ENCODE peak calls at places on chromosomes 6 and 20, in nine cellular contexts. One of them, this sample, is unnamed.

GRCh38 chr6:111238464-111239119 is 151.3 kb downstream of the SLC16A10 start:
- DNase-seq in tibial nerve: no peak
- DNase-seq in hepatocyte: no peak
- DNase-seq in fibroblast of pulmonary artery: peak; percentile 30
- DNase-seq in CD8-positive, alpha-beta T cell: no peak
- DNase-seq in spleen: no peak
- DNase-seq in psoas muscle: no peak
- DNase-seq in foreskin fibroblast: peak; percentile 21
- DNase-seq in heart left ventricle: no peak
- DNase-seq in this sample: no peak

GRCh38 chr20:40728470-40728869 is 39.4 kb upstream of the MAFB start:
- DNase-seq in tibial nerve: no peak
- DNase-seq in hepatocyte: no peak
- DNase-seq in fibroblast of pulmonary artery: no peak
- DNase-seq in CD8-positive, alpha-beta T cell: no peak
- DNase-seq in spleen: no peak
- DNase-seq in psoas muscle: no peak
- DNase-seq in foreskin fibroblast: no peak
- DNase-seq in heart left ventricle: no peak
- DNase-seq in this sample: no peak

GRCh38 chr20:3045042-3045815 is 623 bp upstream of the MRPS26 start:
- DNase-seq in tibial nerve: peak; percentile 69
- DNase-seq in hepatocyte: peak; percentile 78
- DNase-seq in fibroblast of pulmonary artery: peak; percentile 66
- DNase-seq in CD8-positive, alpha-beta T cell: no peak
- DNase-seq in spleen: no peak
- DNase-seq in psoas muscle: peak; percentile 87
- DNase-seq in foreskin fibroblast: peak; percentile 57
- DNase-seq in heart left ventricle: no peak
- DNase-seq in this sample: no peak

GRCh38 chr6:129481706-129482105 is 228.3 kb downstream of the ARHGAP18 start:
- DNase-seq in tibial nerve: no peak
- DNase-seq in hepatocyte: no peak
- DNase-seq in fibroblast of pulmonary artery: no peak
- DNase-seq in CD8-positive, alpha-beta T cell: no peak
- DNase-seq in spleen: no peak
- DNase-seq in psoas muscle: no peak
- DNase-seq in foreskin fibroblast: no peak
- DNase-seq in heart left ventricle: no peak
- DNase-seq in this sample: no peak

GRCh38 chr6:166551797-166552495 is 34.5 kb downstream of the RAMACL start:
- DNase-seq in tibial nerve: no peak
- DNase-seq in hepatocyte: no peak
- DNase-seq in fibroblast of pulmonary artery: no peak
- DNase-seq in CD8-positive, alpha-beta T cell: no peak
- DNase-seq in spleen: peak; percentile 38
- DNase-seq in psoas muscle: no peak
- DNase-seq in foreskin fibroblast: no peak
- DNase-seq in heart left ventricle: no peak
- DNase-seq in this sample: no peak

GRCh38 chr6:157549468-157549745 is 168.4 kb downstream of the ZDHHC14 start:
- DNase-seq in tibial nerve: no peak
- DNase-seq in hepatocyte: no peak
- DNase-seq in fibroblast of pulmonary artery: no peak
- DNase-seq in CD8-positive, alpha-beta T cell: no peak
- DNase-seq in spleen: no peak
- DNase-seq in psoas muscle: no peak
- DNase-seq in foreskin fibroblast: no peak
- DNase-seq in heart left ventricle: no peak
- DNase-seq in this sample: no peak

GRCh38 chr6:25138697-25139051 is 140.5 kb upstream of the CARMIL1 start:
- DNase-seq in tibial nerve: no peak
- DNase-seq in hepatocyte: no peak
- DNase-seq in fibroblast of pulmonary artery: peak; percentile 60
- DNase-seq in CD8-positive, alpha-beta T cell: no peak
- DNase-seq in spleen: no peak
- DNase-seq in psoas muscle: no peak
- DNase-seq in foreskin fibroblast: no peak
- DNase-seq in heart left ventricle: no peak
- DNase-seq in this sample: no peak

GRCh38 chr6:139640911-139641310 is 266.5 kb upstream of the CITED2 start:
- DNase-seq in tibial nerve: no peak
- DNase-seq in hepatocyte: no peak
- DNase-seq in fibroblast of pulmonary artery: no peak
- DNase-seq in CD8-positive, alpha-beta T cell: no peak
- DNase-seq in spleen: no peak
- DNase-seq in psoas muscle: no peak
- DNase-seq in foreskin fibroblast: no peak
- DNase-seq in heart left ventricle: no peak
- DNase-seq in this sample: no peak

GRCh38 chr20:56362833-56363413 is 4.1 kb downstream of the FAM210B start:
- DNase-seq in tibial nerve: no peak
- DNase-seq in hepatocyte: no peak
- DNase-seq in fibroblast of pulmonary artery: no peak
- DNase-seq in CD8-positive, alpha-beta T cell: no peak
- DNase-seq in spleen: peak; percentile 81
- DNase-seq in psoas muscle: no peak
- DNase-seq in foreskin fibroblast: no peak
- DNase-seq in heart left ventricle: peak; percentile 15
- DNase-seq in this sample: no peak

GRCh38 chr6:40661726-40662125 is 74.6 kb upstream of the LRFN2 start:
- DNase-seq in tibial nerve: no peak
- DNase-seq in hepatocyte: no peak
- DNase-seq in fibroblast of pulmonary artery: no peak
- DNase-seq in CD8-positive, alpha-beta T cell: no peak
- DNase-seq in spleen: no peak
- DNase-seq in psoas muscle: no peak
- DNase-seq in foreskin fibroblast: no peak
- DNase-seq in heart left ventricle: no peak
- DNase-seq in this sample: no peak

GRCh38 chr6:17472653-17473183 is 79.3 kb downstream of the CAP2 start:
- DNase-seq in tibial nerve: no peak
- DNase-seq in hepatocyte: peak; percentile 41
- DNase-seq in fibroblast of pulmonary artery: no peak
- DNase-seq in CD8-positive, alpha-beta T cell: no peak
- DNase-seq in spleen: no peak
- DNase-seq in psoas muscle: no peak
- DNase-seq in foreskin fibroblast: no peak
- DNase-seq in heart left ventricle: no peak
- DNase-seq in this sample: no peak

GRCh38 chr6:118581489-118581959 is 33.4 kb downstream of the PLN start:
- DNase-seq in tibial nerve: no peak
- DNase-seq in hepatocyte: peak; percentile 43
- DNase-seq in fibroblast of pulmonary artery: peak; percentile 79
- DNase-seq in CD8-positive, alpha-beta T cell: no peak
- DNase-seq in spleen: no peak
- DNase-seq in psoas muscle: no peak
- DNase-seq in foreskin fibroblast: peak; percentile 72
- DNase-seq in heart left ventricle: no peak
- DNase-seq in this sample: no peak

GRCh38 chr6:131134220-131134831 is 941 bp upstream of the AKAP7 start:
- DNase-seq in tibial nerve: no peak
- DNase-seq in hepatocyte: no peak
- DNase-seq in fibroblast of pulmonary artery: no peak
- DNase-seq in CD8-positive, alpha-beta T cell: no peak
- DNase-seq in spleen: no peak
- DNase-seq in psoas muscle: no peak
- DNase-seq in foreskin fibroblast: no peak
- DNase-seq in heart left ventricle: no peak
- DNase-seq in this sample: no peak

GRCh38 chr20:63652192-63652980 is 838 bp downstream of the STMN3 start:
- DNase-seq in tibial nerve: no peak
- DNase-seq in hepatocyte: peak; percentile 45
- DNase-seq in fibroblast of pulmonary artery: peak; percentile 32
- DNase-seq in CD8-positive, alpha-beta T cell: peak; percentile 59
- DNase-seq in spleen: peak; percentile 84
- DNase-seq in psoas muscle: peak; percentile 31
- DNase-seq in foreskin fibroblast: no peak
- DNase-seq in heart left ventricle: no peak
- DNase-seq in this sample: no peak

DNA sequence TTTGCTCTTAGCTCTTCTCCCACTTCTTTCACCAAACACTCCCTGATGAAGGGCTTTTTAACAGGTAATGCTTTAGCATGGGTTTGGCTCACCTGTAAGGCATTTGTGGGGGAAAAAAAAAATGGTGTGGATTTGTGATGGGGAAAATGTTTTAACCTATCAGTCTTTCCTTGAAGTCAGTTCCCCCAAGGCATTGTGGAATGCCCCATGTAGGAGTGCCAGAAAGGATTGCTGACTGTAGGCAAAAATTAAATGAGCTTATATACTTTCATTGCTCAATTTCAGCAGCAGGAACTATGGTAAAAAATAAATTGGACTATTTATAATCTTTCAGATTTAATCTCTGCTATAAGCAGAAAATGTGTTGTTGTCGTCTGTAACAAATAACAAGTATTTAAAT is 10.6 kb upstream of the SASH1 start:
- DNase-seq in tibial nerve: no peak
- DNase-seq in hepatocyte: no peak
- DNase-seq in fibroblast of pulmonary artery: no peak
- DNase-seq in CD8-positive, alpha-beta T cell: no peak
- DNase-seq in spleen: no peak
- DNase-seq in psoas muscle: no peak
- DNase-seq in foreskin fibroblast: no peak
- DNase-seq in heart left ventricle: no peak
- DNase-seq in this sample: no peak
- TF ChIP-seq CTCF in tibial nerve: no peak
- TF ChIP-seq CTCF in hepatocyte: no peak
- TF ChIP-seq CTCF in fibroblast of pulmonary artery: no peak
- TF ChIP-seq CTCF in CD8-positive, alpha-beta T cell: no peak
- TF ChIP-seq CTCF in spleen: no peak
- TF ChIP-seq CTCF in psoas muscle: no peak
- TF ChIP-seq CTCF in foreskin fibroblast: no peak
- TF ChIP-seq CTCF in heart left ventricle: no peak
- TF ChIP-seq CTCF in this sample: no peak

GRCh38 chr6:170152989-170153388 is 137.9 kb downstream of the DLL1 start:
- DNase-seq in tibial nerve: no peak
- DNase-seq in hepatocyte: peak; percentile 68
- DNase-seq in fibroblast of pulmonary artery: peak; percentile 20
- DNase-seq in CD8-positive, alpha-beta T cell: no peak
- DNase-seq in spleen: no peak
- DNase-seq in psoas muscle: no peak
- DNase-seq in foreskin fibroblast: no peak
- DNase-seq in heart left ventricle: no peak
- DNase-seq in this sample: peak; percentile 32
- H3K4me3 ChIP-seq in tibial nerve: no peak overlapping the region
- H3K4me3 ChIP-seq in hepatocyte: no peak overlapping the region
- H3K4me3 ChIP-seq in fibroblast of pulmonary artery: no peak overlapping the region
- H3K4me3 ChIP-seq in CD8-positive, alpha-beta T cell: no peak overlapping the region
- H3K4me3 ChIP-seq in spleen: no peak overlapping the region
- H3K4me3 ChIP-seq in psoas muscle: peak overlapping the region; percentile 12
- H3K4me3 ChIP-seq in foreskin fibroblast: no peak overlapping the region
- H3K4me3 ChIP-seq in heart left ventricle: no peak overlapping the region
- H3K4me3 ChIP-seq in this sample: no peak overlapping the region

DNA sequence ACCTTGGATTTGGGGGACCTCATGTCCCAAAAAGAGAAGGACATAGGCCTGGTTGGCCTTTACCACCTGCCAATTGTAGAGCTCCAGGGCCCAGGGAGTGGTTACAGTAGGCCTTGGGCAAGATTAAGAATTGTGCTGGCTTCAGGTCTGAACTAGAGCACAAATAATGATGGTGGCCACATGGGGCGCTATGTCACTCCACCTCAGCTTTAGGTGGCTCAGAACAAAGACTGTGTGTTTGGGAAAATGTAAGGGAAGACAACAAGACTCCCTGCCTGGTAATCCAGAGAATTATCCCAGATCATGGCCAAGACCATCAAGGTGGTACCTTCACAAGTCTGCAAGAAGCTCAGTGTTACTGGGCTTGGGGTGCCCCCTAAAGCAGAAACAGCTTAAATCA is 224.9 kb upstream of the OPRM1 start:
- DNase-seq in tibial nerve: no peak
- DNase-seq in hepatocyte: no peak
- DNase-seq in fibroblast of pulmonary artery: no peak
- DNase-seq in CD8-positive, alpha-beta T cell: no peak
- DNase-seq in spleen: no peak
- DNase-seq in psoas muscle: no peak
- DNase-seq in foreskin fibroblast: no peak
- DNase-seq in heart left ventricle: no peak
- DNase-seq in this sample: no peak
- TF ChIP-seq CTCF in tibial nerve: no peak
- TF ChIP-seq CTCF in hepatocyte: no peak
- TF ChIP-seq CTCF in fibroblast of pulmonary artery: peak; percentile 14
- TF ChIP-seq CTCF in CD8-positive, alpha-beta T cell: no peak
- TF ChIP-seq CTCF in spleen: no peak
- TF ChIP-seq CTCF in psoas muscle: no peak
- TF ChIP-seq CTCF in foreskin fibroblast: no peak
- TF ChIP-seq CTCF in heart left ventricle: no peak
- TF ChIP-seq CTCF in this sample: peak; percentile 21

GRCh38 chr20:18057994-18058349 is 256 bp upstream of the OVOL2 start:
- DNase-seq in tibial nerve: no peak
- DNase-seq in hepatocyte: no peak
- DNase-seq in fibroblast of pulmonary artery: no peak
- DNase-seq in CD8-positive, alpha-beta T cell: no peak
- DNase-seq in spleen: no peak
- DNase-seq in psoas muscle: no peak
- DNase-seq in foreskin fibroblast: no peak
- DNase-seq in heart left ventricle: no peak
- DNase-seq in this sample: no peak
- H3K4me3 ChIP-seq in tibial nerve: no peak overlapping the region
- H3K4me3 ChIP-seq in hepatocyte: no peak overlapping the region
- H3K4me3 ChIP-seq in fibroblast of pulmonary artery: no peak overlapping the region
- H3K4me3 ChIP-seq in CD8-positive, alpha-beta T cell: no peak overlapping the region
- H3K4me3 ChIP-seq in spleen: no peak overlapping the region
- H3K4me3 ChIP-seq in psoas muscle: peak overlapping the region; percentile 61
- H3K4me3 ChIP-seq in foreskin fibroblast: no peak overlapping the region
- H3K4me3 ChIP-seq in heart left ventricle: peak overlapping the region; percentile 28
- H3K4me3 ChIP-seq in this sample: no peak overlapping the region

This sample was measured in retinal pigment epithelial cell.